ENCODE peak calls at places on chromosomes 6 and 20, in six cellular contexts. One of them, this sample, is unnamed.

GRCh38 chr6:149563203-149563927 is 2.8 kb upstream of the GINM1 start:
- DNase-seq in fibroblast of the aortic adventitia: peak
- DNase-seq in heart left ventricle: no peak
- DNase-seq in HFF-Myc: peak
- DNase-seq in neural progenitor cell: no peak
- DNase-seq in left ventricle myocardium inferior: no peak
- DNase-seq in this sample: no peak

GRCh38 chr6:168384045-168385038 is 56.6 kb upstream of the SMOC2 start:
- DNase-seq in fibroblast of the aortic adventitia: peak
- DNase-seq in heart left ventricle: no peak
- DNase-seq in HFF-Myc: no peak
- DNase-seq in neural progenitor cell: no peak
- DNase-seq in left ventricle myocardium inferior: no peak
- DNase-seq in this sample: no peak

GRCh38 chr20:32893878-32894483 is 35.3 kb downstream of the EFCAB8 start:
- DNase-seq in fibroblast of the aortic adventitia: peak
- DNase-seq in heart left ventricle: no peak
- DNase-seq in HFF-Myc: no peak
- DNase-seq in neural progenitor cell: peak
- DNase-seq in left ventricle myocardium inferior: no peak
- DNase-seq in this sample: peak

GRCh38 chr20:57662313-57663240 is 42.4 kb upstream of the ZBP1 start:
- DNase-seq in fibroblast of the aortic adventitia: no peak
- DNase-seq in heart left ventricle: peak
- DNase-seq in HFF-Myc: no peak
- DNase-seq in neural progenitor cell: no peak
- DNase-seq in left ventricle myocardium inferior: peak
- DNase-seq in this sample: no peak

GRCh38 chr20:48623176-48623905 is 204.5 kb downstream of the PREX1 start:
- DNase-seq in fibroblast of the aortic adventitia: no peak
- DNase-seq in heart left ventricle: no peak
- DNase-seq in HFF-Myc: no peak
- DNase-seq in neural progenitor cell: no peak
- DNase-seq in left ventricle myocardium inferior: no peak
- DNase-seq in this sample: no peak

GRCh38 chr20:5531318-5532081 is 214.7 kb upstream of the PROKR2 start:
- DNase-seq in fibroblast of the aortic adventitia: peak
- DNase-seq in heart left ventricle: no peak
- DNase-seq in HFF-Myc: no peak
- DNase-seq in neural progenitor cell: no peak
- DNase-seq in left ventricle myocardium inferior: no peak
- DNase-seq in this sample: no peak

GRCh38 chr6:14046476-14047068 is 71.0 kb upstream of the CD83 start:
- DNase-seq in fibroblast of the aortic adventitia: peak
- DNase-seq in heart left ventricle: peak
- DNase-seq in HFF-Myc: no peak
- DNase-seq in neural progenitor cell: peak
- DNase-seq in left ventricle myocardium inferior: no peak
- DNase-seq in this sample: peak

GRCh38 chr6:3358413-3359090 is 98.3 kb downstream of the SLC22A23 start:
- DNase-seq in fibroblast of the aortic adventitia: no peak
- DNase-seq in heart left ventricle: no peak
- DNase-seq in HFF-Myc: no peak
- DNase-seq in neural progenitor cell: no peak
- DNase-seq in left ventricle myocardium inferior: no peak
- DNase-seq in this sample: no peak

GRCh38 chr6:40482532-40482931 is 104.6 kb downstream of the LRFN2 start:
- DNase-seq in fibroblast of the aortic adventitia: no peak
- DNase-seq in heart left ventricle: no peak
- DNase-seq in HFF-Myc: no peak
- DNase-seq in neural progenitor cell: peak
- DNase-seq in left ventricle myocardium inferior: no peak
- DNase-seq in this sample: no peak

GRCh38 chr20:34525342-34525708 is 9.1 kb downstream of the DYNLRB1 start:
- DNase-seq in fibroblast of the aortic adventitia: no peak
- DNase-seq in heart left ventricle: no peak
- DNase-seq in HFF-Myc: no peak
- DNase-seq in neural progenitor cell: no peak
- DNase-seq in left ventricle myocardium inferior: no peak
- DNase-seq in this sample: no peak
- TF ChIP-seq CTCF in fibroblast of the aortic adventitia: no peak
- TF ChIP-seq CTCF in heart left ventricle: no peak
- TF ChIP-seq CTCF in HFF-Myc: no peak
- TF ChIP-seq CTCF in neural progenitor cell: no peak
- TF ChIP-seq CTCF in left ventricle myocardium inferior: no peak
- TF ChIP-seq CTCF in this sample: no peak

DNA sequence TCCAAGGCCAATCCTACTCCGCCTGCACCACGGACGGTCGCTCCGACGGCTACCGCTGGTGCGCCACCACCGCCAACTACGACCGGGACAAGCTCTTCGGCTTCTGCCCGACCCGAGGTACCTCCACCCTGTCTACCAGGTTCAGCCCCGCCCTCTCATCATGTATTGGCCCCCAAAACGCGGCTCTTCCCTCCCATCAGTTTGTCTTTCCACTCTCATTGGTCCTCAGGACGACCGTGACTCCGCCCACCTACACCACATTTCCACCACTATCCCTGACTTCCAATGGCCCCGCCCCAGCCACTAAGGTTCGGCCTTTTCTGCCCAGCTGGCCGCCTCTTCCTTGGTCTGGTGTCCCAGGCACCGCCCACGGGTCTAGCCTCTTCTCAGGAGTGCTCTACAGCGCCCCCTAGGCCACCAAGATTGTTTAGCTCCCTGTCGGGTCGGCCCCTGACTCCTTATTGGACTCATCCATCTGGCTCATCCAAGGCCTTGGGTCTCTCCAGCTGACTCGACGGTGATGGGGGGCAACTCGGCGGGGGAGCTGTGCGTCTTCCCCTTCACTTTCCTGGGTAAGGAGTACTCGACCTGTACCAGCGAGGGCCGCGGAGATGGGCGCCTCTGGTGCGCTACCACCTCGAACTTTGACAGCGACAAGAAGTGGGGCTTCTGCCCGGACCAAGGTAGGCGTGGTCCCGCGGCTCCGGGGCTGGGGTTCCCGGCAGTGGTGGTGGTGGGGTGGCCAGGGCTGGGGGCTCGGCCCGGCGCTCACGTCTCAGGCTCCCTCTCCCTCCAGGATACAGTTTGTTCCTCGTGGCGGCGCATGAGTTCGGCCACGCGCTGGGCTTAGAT is 3.1 kb downstream of the MMP9 start:
- DNase-seq in fibroblast of the aortic adventitia: no peak
- DNase-seq in heart left ventricle: peak
- DNase-seq in HFF-Myc: peak
- DNase-seq in neural progenitor cell: peak
- DNase-seq in left ventricle myocardium inferior: peak
- DNase-seq in this sample: peak
- TF ChIP-seq CTCF in fibroblast of the aortic adventitia: peak
- TF ChIP-seq CTCF in heart left ventricle: no peak
- TF ChIP-seq CTCF in HFF-Myc: peak
- TF ChIP-seq CTCF in neural progenitor cell: peak
- TF ChIP-seq CTCF in left ventricle myocardium inferior: no peak
- TF ChIP-seq CTCF in this sample: peak

GRCh38 chr6:165098165-165098564 is 211.2 kb downstream of the C6orf118 start:
- DNase-seq in fibroblast of the aortic adventitia: no peak
- DNase-seq in heart left ventricle: no peak
- DNase-seq in HFF-Myc: no peak
- DNase-seq in neural progenitor cell: peak
- DNase-seq in left ventricle myocardium inferior: no peak
- DNase-seq in this sample: no peak
- TF ChIP-seq CTCF in fibroblast of the aortic adventitia: no peak
- TF ChIP-seq CTCF in heart left ventricle: no peak
- TF ChIP-seq CTCF in HFF-Myc: peak
- TF ChIP-seq CTCF in neural progenitor cell: peak
- TF ChIP-seq CTCF in left ventricle myocardium inferior: no peak
- TF ChIP-seq CTCF in this sample: no peak

GRCh38 chr6:68197356-68197755 is 437.7 kb upstream of the ADGRB3 start:
- DNase-seq in fibroblast of the aortic adventitia: peak
- DNase-seq in heart left ventricle: no peak
- DNase-seq in HFF-Myc: no peak
- DNase-seq in neural progenitor cell: no peak
- DNase-seq in left ventricle myocardium inferior: no peak
- DNase-seq in this sample: no peak

GRCh38 chr6:68194846-68195478 is 440.1 kb upstream of the ADGRB3 start:
- DNase-seq in fibroblast of the aortic adventitia: no peak
- DNase-seq in heart left ventricle: no peak
- DNase-seq in HFF-Myc: no peak
- DNase-seq in neural progenitor cell: no peak
- DNase-seq in left ventricle myocardium inferior: no peak
- DNase-seq in this sample: no peak

GRCh38 chr6:68200929-68201328 is 434.2 kb upstream of the ADGRB3 start:
- DNase-seq in fibroblast of the aortic adventitia: no peak
- DNase-seq in heart left ventricle: no peak
- DNase-seq in HFF-Myc: no peak
- DNase-seq in neural progenitor cell: no peak
- DNase-seq in left ventricle myocardium inferior: no peak
- DNase-seq in this sample: no peak

GRCh38 chr6:68192988-68193387 is 442.1 kb upstream of the ADGRB3 start:
- DNase-seq in fibroblast of the aortic adventitia: no peak
- DNase-seq in heart left ventricle: no peak
- DNase-seq in HFF-Myc: no peak
- DNase-seq in neural progenitor cell: no peak
- DNase-seq in left ventricle myocardium inferior: no peak
- DNase-seq in this sample: no peak

DNA sequence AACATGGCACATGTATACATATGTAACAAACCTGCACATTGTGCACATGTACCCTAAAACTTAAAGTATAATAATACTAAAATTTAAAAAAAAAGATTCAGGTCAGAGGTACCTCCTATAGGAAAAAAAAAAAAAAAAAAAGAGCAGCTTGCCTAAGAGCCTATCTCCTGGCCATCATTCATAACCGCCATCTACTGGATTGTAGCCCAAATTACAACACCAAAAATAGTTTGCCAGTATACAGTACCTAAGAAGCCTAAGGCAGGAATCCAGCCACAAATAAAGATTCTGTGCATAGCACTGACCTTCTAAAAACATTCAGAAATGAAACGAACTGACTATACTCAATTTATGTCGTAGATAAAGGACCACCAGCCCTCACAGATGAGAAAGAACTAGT is 438.4 kb upstream of the ADGRB3 start:
- DNase-seq in fibroblast of the aortic adventitia: peak
- DNase-seq in heart left ventricle: no peak
- DNase-seq in HFF-Myc: no peak
- DNase-seq in neural progenitor cell: peak
- DNase-seq in left ventricle myocardium inferior: no peak
- DNase-seq in this sample: no peak
- TF ChIP-seq CTCF in fibroblast of the aortic adventitia: peak
- TF ChIP-seq CTCF in heart left ventricle: no peak
- TF ChIP-seq CTCF in HFF-Myc: no peak
- TF ChIP-seq CTCF in neural progenitor cell: peak
- TF ChIP-seq CTCF in left ventricle myocardium inferior: no peak
- TF ChIP-seq CTCF in this sample: no peak